ENCODE peak calls at places on chromosomes 4 and X, in four cellular contexts. T, U, I and J are unnamed samples. For H3K36me3, the result is how much of the 10 kb centered on the place peaks cover.

GRCh38 chr4:169225812-169226211 is 44.9 kb downstream of the SH3RF1 start:
- DNase-seq in T (no peak), U (no peak), I (no peak), J (peak)

GRCh38 chr4:73067971-73068394 is 1.5 kb downstream of the COX18 start:
- DNase-seq in T (no peak), U (peak), I (no peak), J (no peak)

GRCh38 chr4:160877087-160877790 is 1286.6 kb downstream of the FSTL5 start:
- DNase-seq in T (no peak), U (no peak), I (peak), J (no peak)

GRCh38 chrX:30301977-30302376 is 7.2 kb downstream of the NR0B1 start:
- DNase-seq in T (no peak), U (no peak), I (no peak), J (no peak)

GRCh38 chr4:159077702-159078495 is 25.0 kb upstream of the RAPGEF2 start:
- DNase-seq in T (peak), U (no peak), I (peak), J (no peak)

GRCh38 chrX:10089378-10089795 is 67.4 kb upstream of the CLCN4 start:
- DNase-seq in T (no peak), U (no peak), I (no peak), J (no peak)

GRCh38 chrX:74529311-74529710 is 85.1 kb downstream of the RLIM start:
- DNase-seq in T (no peak), U (no peak), I (no peak), J (no peak)

GRCh38 chr4:2954358-2955185 is 8.6 kb downstream of the NOP14 start:
- DNase-seq in T (peak), U (peak), I (no peak), J (peak)

GRCh38 chrX:11757729-11758399 is at the start of gene MSL3:
- DNase-seq in T (no peak), U (peak), I (no peak), J (no peak)

GRCh38 chr4:164551713-164552040 is 202.3 kb upstream of the SMIM31 start:
- DNase-seq in T (no peak), U (no peak), I (no peak), J (no peak)

GRCh38 chrX:112614640-112615039 is 65.1 kb downstream of the LHFPL1 start:
- DNase-seq in T (no peak), U (no peak), I (no peak), J (no peak)

DNA sequence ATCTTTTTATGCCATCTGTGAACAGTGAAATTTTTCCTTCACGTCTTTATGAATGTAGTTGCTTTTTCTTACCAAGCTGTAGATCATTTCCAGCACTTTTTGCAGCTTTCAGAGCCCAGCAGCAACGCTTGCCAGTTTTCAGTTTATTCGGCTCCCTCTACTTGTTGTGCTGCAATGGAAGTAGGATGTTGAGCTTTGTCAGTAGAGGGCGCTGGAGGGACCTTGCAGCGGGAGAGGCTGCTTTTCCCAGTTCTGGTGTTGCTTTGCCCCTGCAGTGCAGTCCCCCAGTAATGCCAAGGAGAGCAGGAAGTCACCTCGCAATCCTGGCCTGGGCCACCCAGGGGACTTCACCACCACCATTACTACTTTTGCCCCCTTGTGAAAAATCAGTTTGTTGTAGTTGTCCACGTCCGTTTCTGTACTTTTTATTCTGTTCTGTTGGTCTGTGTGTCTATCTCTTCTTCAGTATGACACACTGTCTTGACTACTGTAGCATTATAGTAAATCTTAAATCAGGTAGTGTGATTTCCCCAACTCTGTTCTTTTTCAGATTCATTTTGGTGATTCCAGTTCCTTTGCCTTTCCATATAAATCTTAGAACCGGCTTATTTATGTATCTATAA is 21.8 kb downstream of the CMC4 start:
- DNase-seq in T (no peak), U (peak), I (peak), J (no peak)
- TF ChIP-seq ZBTB33 in T (no peak), U (no peak), I (no peak), J (no peak)

GRCh38 chrX:65731684-65732289 is 64.3 kb downstream of the MSN start:
- DNase-seq in T (no peak), U (no peak), I (no peak), J (no peak)
- H3K36me3 ChIP-seq in T (under half), U (half or more), I (under half), J (under half)

DNA sequence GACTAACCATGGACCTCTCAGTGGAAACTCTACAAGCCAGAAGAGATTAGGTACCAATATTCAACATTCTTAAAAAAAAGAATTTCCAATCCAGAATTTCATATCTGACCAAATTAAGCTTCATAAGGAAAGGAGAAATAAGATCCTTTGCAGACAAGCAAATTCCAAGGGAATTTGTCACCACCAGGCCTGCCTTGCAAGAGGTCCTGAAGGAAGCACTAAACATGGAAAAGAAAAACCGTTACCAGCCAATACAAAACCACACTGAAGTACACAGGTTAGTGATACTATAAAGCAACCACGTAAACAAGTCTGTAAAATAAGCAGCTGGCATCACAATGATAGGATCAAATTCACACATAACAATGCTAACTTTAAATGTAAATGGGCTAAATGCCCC is 156.6 kb downstream of the FAM13A start:
- DNase-seq in T (no peak), U (no peak), I (no peak), J (no peak)
- TF ChIP-seq ATF3 in T (no peak), U (no peak), I (no peak), J (no peak)

DNA sequence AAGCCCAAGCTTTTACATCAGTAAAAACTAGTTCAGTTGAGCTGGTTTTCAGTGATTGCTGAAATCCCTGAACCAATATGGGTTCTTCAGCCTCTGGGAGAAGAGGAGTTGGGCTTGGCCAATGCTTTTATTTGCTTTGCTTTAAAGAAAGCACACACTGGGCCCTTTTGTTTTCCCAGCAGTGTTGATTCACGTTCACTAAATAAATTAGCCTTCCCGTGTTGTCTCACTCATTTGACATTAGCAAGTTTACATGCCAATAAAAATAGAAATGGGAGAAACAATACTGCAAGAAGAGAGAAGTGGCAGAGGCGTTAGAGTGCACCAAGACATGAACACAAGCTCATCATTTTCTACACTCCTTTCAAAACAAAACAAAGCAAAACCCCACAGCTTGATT is 136.2 kb downstream of the SHROOM3 start:
- DNase-seq in T (no peak), U (no peak), I (peak), J (no peak)
- TF ChIP-seq ZBTB33 in T (no peak), U (no peak), I (no peak), J (no peak)